ENCODE peak calls at places on chromosomes 16 and 17, in five cellular contexts. Y is left lung, A is psoas muscle, I is cerebellum, E is NCI-H1092. S is an unnamed sample.

GRCh38 chr17:8872036-8872704 is 4.7 kb upstream of the PIK3R6 start:
- DNase-seq in Y (no peak), A (no peak), I (no peak), E (no peak), S (no peak)

GRCh38 chr17:17321356-17322025 is 18.3 kb downstream of the NT5M start:
- DNase-seq in Y (no peak), A (no peak), I (no peak), E (no peak), S (peak; percentile 30)

GRCh38 chr17:76260220-76260619 is 4.9 kb upstream of the UBALD2 start:
- DNase-seq in Y (peak; percentile 11), A (no peak), I (no peak), E (no peak), S (peak; percentile 5)

GRCh38 chr16:82636485-82636884 is 9.7 kb downstream of the CDH13 start:
- DNase-seq in Y (no peak), A (no peak), I (no peak), E (no peak), S (no peak)

GRCh38 chr17:79836952-79837887 is 2.0 kb downstream of the CBX4 start:
- DNase-seq in Y (peak; percentile 93), A (peak; percentile 76), I (peak; percentile 52), E (no peak), S (peak; percentile 87)

GRCh38 chr16:69535123-69536050 is 30.4 kb upstream of the NFAT5 start:
- DNase-seq in Y (no peak), A (no peak), I (no peak), E (peak; percentile 21), S (no peak)

GRCh38 chr17:1089915-1090314 is 89.9 kb downstream of the ABR start:
- DNase-seq in Y (no peak), A (no peak), I (no peak), E (no peak), S (no peak)

GRCh38 chr16:48003226-48003907 is 152.4 kb downstream of the ABCC12 start:
- DNase-seq in Y (no peak), A (no peak), I (no peak), E (no peak), S (no peak)

GRCh38 chr16:13540771-13541170 is 379.2 kb upstream of the ERCC4 start:
- DNase-seq in Y (no peak), A (no peak), I (no peak), E (no peak), S (no peak)

GRCh38 chr16:22684282-22685161 is 129.4 kb upstream of the HS3ST2 start:
- DNase-seq in Y (no peak), A (no peak), I (no peak), E (no peak), S (no peak)

GRCh38 chr17:65953316-65954147 is 238.4 kb downstream of the CEP112 start:
- DNase-seq in Y (no peak), A (no peak), I (no peak), E (no peak), S (no peak)

GRCh38 chr17:55577011-55577586 is 65.8 kb upstream of the SMIM36 start:
- DNase-seq in Y (peak; percentile 81), A (no peak), I (no peak), E (no peak), S (peak; percentile 73)

GRCh38 chr16:27179500-27180072 is 23.7 kb upstream of the KDM8 start:
- DNase-seq in Y (peak; percentile 93), A (peak; percentile 84), I (peak; percentile 67), E (peak; percentile 40), S (peak; percentile 93)

GRCh38 chr17:76397687-76398522 is 13.5 kb downstream of the SPHK1 start:
- DNase-seq in Y (peak; percentile 96), A (peak; percentile 90), I (peak; percentile 83), E (peak; percentile 74), S (peak; percentile 94)

GRCh38 chr16:5730783-5731182 is 633.2 kb upstream of the EEF2KMT start:
- DNase-seq in Y (no peak), A (no peak), I (no peak), E (no peak), S (no peak)

GRCh38 chr17:60599220-60599619 is 773 bp upstream of the PPM1D start:
- DNase-seq in Y (no peak), A (no peak), I (no peak), E (no peak), S (no peak)

GRCh38 chr16:14398014-14398717 is 231.9 kb downstream of the PARN start:
- DNase-seq in Y (peak; percentile 62), A (no peak), I (no peak), E (no peak), S (no peak)

GRCh38 chr16:49620868-49621239 is 235.1 kb downstream of the ZNF423 start:
- DNase-seq in Y (no peak), A (no peak), I (no peak), E (no peak), S (no peak)

GRCh38 chr17:62823111-62823895 is 15.2 kb upstream of the MARCHF10 start:
- DNase-seq in Y (no peak), A (no peak), I (no peak), E (no peak), S (no peak)

GRCh38 chr17:40091691-40092397 is 8.5 kb downstream of the NR1D1 start:
- DNase-seq in Y (no peak), A (peak; percentile 59), I (no peak), E (no peak), S (peak; percentile 45)

GRCh38 chr17:60491771-60492170 is 34.3 kb downstream of the APPBP2 start:
- DNase-seq in Y (no peak), A (no peak), I (no peak), E (no peak), S (no peak)

GRCh38 chr17:55609737-55610201 is 98.5 kb upstream of the SMIM36 start:
- DNase-seq in Y (no peak), A (no peak), I (no peak), E (no peak), S (peak; percentile 47)

GRCh38 chr17:63435681-63436522 is 10.2 kb downstream of the CYB561 start:
- DNase-seq in Y (peak; percentile 76), A (no peak), I (no peak), E (no peak), S (peak; percentile 40)

GRCh38 chr17:40615295-40615988 is 32.2 kb downstream of the SMARCE1 start:
- DNase-seq in Y (no peak), A (no peak), I (peak; percentile 69), E (peak; percentile 22), S (peak; percentile 59)

GRCh38 chr17:41619162-41619933 is 5.0 kb downstream of the KRT17 start:
- DNase-seq in Y (no peak), A (no peak), I (no peak), E (no peak), S (no peak)

GRCh38 chr17:2844386-2844785 is 48.1 kb downstream of the RAP1GAP2 start:
- DNase-seq in Y (no peak), A (no peak), I (no peak), E (no peak), S (no peak)

GRCh38 chr16:4052801-4053662 is 63.2 kb downstream of the ADCY9 start:
- DNase-seq in Y (no peak), A (peak; percentile 78), I (no peak), E (peak; percentile 97), S (peak; percentile 80)

S was measured in Right ventricle myocardium superior.